ENCODE peak calls at places on chromosome 5, in seven cellular contexts. Z is breast epithelium, Q is HCT116, W is ovary, N is Peyer's patch, Y is testis, T is IMR-90. P is an unnamed sample.

GRCh38 chr5:159419567-159419966 is 89.3 kb upstream of the IL12B start:
- DNase-seq in Z (no peak), Q (no peak), W (no peak), N (no peak), Y (no peak), T (no peak), P (no peak)

GRCh38 chr5:61176631-61177030 is 14.4 kb upstream of the SMIM15 start:
- DNase-seq in Z (no peak), Q (no peak), W (no peak), N (no peak), Y (no peak), T (no peak), P (no peak)

GRCh38 chr5:133041910-133042309 is 9.9 kb upstream of the HSPA4 start:
- DNase-seq in Z (no peak), Q (no peak), W (no peak), N (no peak), Y (no peak), T (peak; percentile 44), P (no peak)

GRCh38 chr5:137921931-137922330 is 32.7 kb downstream of the PKD2L2 start:
- DNase-seq in Z (no peak), Q (no peak), W (no peak), N (no peak), Y (no peak), T (peak; percentile 36), P (no peak)

GRCh38 chr5:32004404-32004803 is 169.7 kb downstream of the GOLPH3 start:
- DNase-seq in Z (no peak), Q (no peak), W (no peak), N (no peak), Y (no peak), T (no peak), P (no peak)

GRCh38 chr5:55568629-55569512 is 34.1 kb upstream of the PLPP1 start:
- DNase-seq in Z (no peak), Q (no peak), W (no peak), N (no peak), Y (no peak), T (no peak), P (no peak)

GRCh38 chr5:60210810-60211209 is 317.3 kb upstream of the PDE4D start:
- DNase-seq in Z (no peak), Q (no peak), W (no peak), N (no peak), Y (no peak), T (no peak), P (no peak)

GRCh38 chr5:141825836-141826560 is 52.2 kb downstream of the PCDH1 start:
- DNase-seq in Z (no peak), Q (no peak), W (no peak), N (no peak), Y (no peak), T (no peak), P (no peak)

GRCh38 chr5:61813361-61813760 is 481.3 kb downstream of the ZSWIM6 start:
- DNase-seq in Z (no peak), Q (no peak), W (no peak), N (no peak), Y (no peak), T (no peak), P (no peak)

GRCh38 chr5:167792538-167792937 is 498.9 kb upstream of the WWC1 start:
- DNase-seq in Z (no peak), Q (no peak), W (no peak), N (no peak), Y (no peak), T (no peak), P (no peak)

GRCh38 chr5:148452499-148453193 is 68.9 kb downstream of the FBXO38 start:
- DNase-seq in Z (no peak), Q (no peak), W (no peak), N (no peak), Y (no peak), T (no peak), P (no peak)

GRCh38 chr5:133781446-133781845 is 169.1 kb upstream of the FSTL4 start:
- DNase-seq in Z (no peak), Q (no peak), W (no peak), N (no peak), Y (no peak), T (no peak), P (no peak)

GRCh38 chr5:178545156-178545555 is 45.0 kb downstream of the COL23A1 start:
- DNase-seq in Z (no peak), Q (no peak), W (no peak), N (no peak), Y (no peak), T (no peak), P (no peak)

GRCh38 chr5:173736923-173737412 is 120.5 kb upstream of the BOD1 start:
- DNase-seq in Z (no peak), Q (no peak), W (no peak), N (peak; percentile 69), Y (no peak), T (no peak), P (no peak)

GRCh38 chr5:75847561-75848021 is 130.4 kb upstream of the POC5 start:
- DNase-seq in Z (no peak), Q (no peak), W (no peak), N (no peak), Y (no peak), T (no peak), P (no peak)

GRCh38 chr5:55154893-55155292 is 5.1 kb upstream of the GPX8 start:
- DNase-seq in Z (no peak), Q (no peak), W (no peak), N (no peak), Y (no peak), T (peak; percentile 80), P (no peak)

GRCh38 chr5:13957032-13957645 is 12.7 kb upstream of the DNAH5 start:
- DNase-seq in Z (no peak), Q (peak; percentile 41), W (no peak), N (no peak), Y (peak; percentile 37), T (peak; percentile 78), P (no peak)

GRCh38 chr5:90438100-90438499 is 28.5 kb upstream of the CETN3 start:
- DNase-seq in Z (no peak), Q (no peak), W (no peak), N (no peak), Y (no peak), T (no peak), P (no peak)

GRCh38 chr5:69335341-69335975 is 2.9 kb upstream of the CCDC125 start:
- DNase-seq in Z (no peak), Q (no peak), W (no peak), N (no peak), Y (no peak), T (no peak), P (no peak)

GRCh38 chr5:170275376-170275994 is 22.1 kb downstream of the LCP2 start:
- DNase-seq in Z (no peak), Q (no peak), W (no peak), N (no peak), Y (no peak), T (no peak), P (no peak)

GRCh38 chr5:5270161-5270560 is 130.0 kb downstream of the ADAMTS16 start:
- DNase-seq in Z (no peak), Q (no peak), W (no peak), N (no peak), Y (no peak), T (no peak), P (no peak)

GRCh38 chr5:169384661-169385060 is 83.7 kb upstream of the SLIT3 start:
- DNase-seq in Z (no peak), Q (no peak), W (no peak), N (no peak), Y (no peak), T (no peak), P (no peak)

GRCh38 chr5:158648631-158649030 is 451.1 kb downstream of the EBF1 start:
- DNase-seq in Z (no peak), Q (no peak), W (no peak), N (no peak), Y (no peak), T (no peak), P (no peak)

GRCh38 chr5:98328015-98328414 is 445.4 kb upstream of the RGMB start:
- DNase-seq in Z (no peak), Q (no peak), W (no peak), N (no peak), Y (no peak), T (no peak), P (no peak)

GRCh38 chr5:169050146-169050571 is 250.8 kb downstream of the SLIT3 start:
- DNase-seq in Z (no peak), Q (no peak), W (no peak), N (no peak), Y (no peak), T (no peak), P (no peak)

GRCh38 chr5:167305591-167306213 is 985.7 kb upstream of the WWC1 start:
- DNase-seq in Z (no peak), Q (no peak), W (no peak), N (no peak), Y (no peak), T (no peak), P (no peak)

GRCh38 chr5:52668544-52669185 is 119.1 kb upstream of the ITGA1 start:
- DNase-seq in Z (no peak), Q (no peak), W (no peak), N (no peak), Y (peak; percentile 24), T (no peak), P (no peak)

DNA sequence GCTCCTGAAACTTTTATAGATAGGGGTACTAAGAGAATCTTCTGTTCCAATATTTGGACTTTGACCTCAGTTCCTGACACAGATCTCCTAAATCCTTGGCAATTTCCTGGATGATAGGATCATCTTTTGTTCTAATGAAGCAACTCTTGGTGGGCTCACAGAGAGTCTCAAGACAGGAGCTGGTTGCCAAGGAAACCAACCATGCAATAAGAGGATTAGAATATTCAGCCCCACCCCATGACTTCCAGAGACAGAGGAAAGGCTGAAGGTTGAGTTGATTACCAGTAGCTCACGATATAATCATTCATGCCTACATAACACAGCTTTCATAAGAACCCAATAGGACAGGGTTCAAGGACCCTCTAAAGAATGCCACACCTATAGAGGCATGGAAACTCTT is 2050.2 kb upstream of the CDH6 start:
- DNase-seq in Z (no peak), Q (no peak), W (no peak), N (no peak), Y (no peak), T (no peak), P (no peak)
- TF ChIP-seq POLR2A in Z (no peak), Q (no peak), W (no peak), N (no peak), Y (no peak), T (no peak), P (no peak)

GRCh38 chr5:107456281-107456715 is 214.4 kb downstream of the EFNA5 start:
- DNase-seq in Z (no peak), Q (no peak), W (no peak), N (no peak), Y (no peak), T (peak; percentile 31), P (no peak)
- H3K27ac ChIP-seq in Z (peak overlapping the region; percentile 13), Q (no peak overlapping the region), W (no peak overlapping the region), N (no peak overlapping the region), Y (no peak overlapping the region), T (peak overlapping the region; percentile 34), P (peak overlapping the region; percentile 67)

GRCh38 chr5:79001471-79001870 is 16.4 kb upstream of the ARSB start:
- DNase-seq in Z (no peak), Q (no peak), W (no peak), N (no peak), Y (no peak), T (peak; percentile 15), P (no peak)
- TF ChIP-seq CTCF in Z (no peak), Q (no peak), W (no peak), N (no peak), Y (no peak), T (no peak), P (no peak)

DNA sequence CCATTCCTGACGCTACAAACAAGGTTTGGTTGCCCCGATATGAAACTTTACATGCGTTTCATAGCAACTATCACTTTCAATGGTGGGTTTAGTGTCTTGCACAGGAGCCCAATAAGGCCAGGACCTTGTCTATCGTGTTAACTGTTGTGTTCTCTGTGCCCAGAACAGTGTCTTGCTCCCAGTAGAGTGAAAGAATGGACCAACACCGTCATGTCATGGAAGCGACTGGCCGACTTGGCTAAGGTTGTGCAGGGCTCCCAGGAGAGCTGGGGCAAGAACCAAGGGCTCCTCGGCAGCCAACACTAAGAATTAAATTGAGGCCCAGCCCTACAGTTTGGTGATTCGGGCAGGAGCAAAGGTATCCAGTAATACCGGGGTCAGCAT is 498 bp upstream of the ARHGEF37 start:
- DNase-seq in Z (no peak), Q (no peak), W (no peak), N (no peak), Y (no peak), T (no peak), P (no peak)
- TF ChIP-seq POLR2A in Z (no peak), Q (no peak), W (no peak), N (no peak), Y (no peak), T (no peak), P (no peak)

P was measured in esophagus squamous epithelium.